ENCODE peak calls at places on chromosome 2, in six cellular contexts. I, H, W, F, V and M are unnamed samples.

GRCh38 chr2:130951018-130951417 is 114.3 kb downstream of the ARHGEF4 start:
- DNase-seq in V (no peak), H (no peak), W (no peak), F (no peak), I (no peak), M (no peak)

GRCh38 chr2:120869036-120869435 is 133.4 kb downstream of the GLI2 start:
- DNase-seq in H (no peak), V (peak; percentile 41), F (no peak), I (no peak), W (no peak), M (no peak)

GRCh38 chr2:238081150-238081549 is 19.0 kb upstream of the ESPNL start:
- DNase-seq in W (no peak), V (no peak), F (no peak), H (no peak), I (no peak), M (no peak)

GRCh38 chr2:115738138-115738537 is 1295.7 kb downstream of the DPP10 start:
- DNase-seq in I (no peak), V (no peak), W (no peak), H (no peak), F (no peak), M (no peak)

GRCh38 chr2:144517825-144518699 is 1.9 kb downstream of the ZEB2 start:
- DNase-seq in I (no peak), V (no peak), F (peak; percentile 39), H (no peak), W (no peak), M (no peak)

GRCh38 chr2:85995648-85996529 is 107.1 kb upstream of the ST3GAL5 start:
- DNase-seq in V (no peak), F (no peak), W (no peak), H (no peak), I (no peak), M (no peak)

GRCh38 chr2:209986405-209986804 is 16.0 kb upstream of the RPE start:
- DNase-seq in W (no peak), F (no peak), H (no peak), I (no peak), V (no peak), M (no peak)

GRCh38 chr2:391658-392170 is 103.8 kb upstream of the ALKAL2 start:
- DNase-seq in W (no peak), H (no peak), I (no peak), V (no peak), F (no peak), M (no peak)

GRCh38 chr2:224584768-224585204 is 377 bp downstream of the CUL3 start:
- DNase-seq in I (peak; percentile 28), W (no peak), F (peak; percentile 74), H (peak; percentile 21), V (peak; percentile 88), M (no peak)

GRCh38 chr2:237739101-237739500 is 59.5 kb upstream of the RBM44 start:
- DNase-seq in I (no peak), W (no peak), H (no peak), V (no peak), F (peak; percentile 81), M (no peak)

GRCh38 chr2:39608212-39608575 is 57.5 kb upstream of the TMEM178A start:
- DNase-seq in W (no peak), V (no peak), I (no peak), H (no peak), F (no peak), M (no peak)

GRCh38 chr2:226121339-226121738 is 678.3 kb downstream of the IRS1 start:
- DNase-seq in V (no peak), W (no peak), H (no peak), I (no peak), F (no peak), M (no peak)

GRCh38 chr2:104638162-104638561 is 215.8 kb upstream of the POU3F3 start:
- DNase-seq in W (no peak), I (no peak), F (no peak), H (no peak), V (no peak), M (no peak)

GRCh38 chr2:150997702-150998480 is 263.8 kb downstream of the RBM43 start:
- DNase-seq in W (no peak), H (no peak), V (no peak), F (no peak), I (no peak), M (no peak)

GRCh38 chr2:167599228-167599627 is 648.2 kb downstream of the STK39 start:
- DNase-seq in W (no peak), V (no peak), I (no peak), F (no peak), H (no peak), M (no peak)

GRCh38 chr2:163774862-163775261 is 39.1 kb upstream of the FIGN start:
- DNase-seq in I (no peak), W (peak; percentile 19), V (peak; percentile 78), H (no peak), F (no peak), M (no peak)

GRCh38 chr2:112751451-112752197 is 12.8 kb downstream of the CKAP2L start:
- DNase-seq in W (no peak), V (no peak), F (no peak), I (no peak), H (no peak), M (no peak)

GRCh38 chr2:171390941-171391516 is 42.8 kb downstream of the METTL8 start:
- DNase-seq in F (no peak), V (no peak), W (no peak), H (no peak), I (no peak), M (no peak)

GRCh38 chr2:121245120-121245820 is 39.7 kb downstream of the TFCP2L1 start:
- DNase-seq in V (no peak), W (no peak), I (no peak), F (no peak), H (no peak), M (no peak)

GRCh38 chr2:215454519-215454918 is 18.7 kb upstream of the FN1 start:
- DNase-seq in H (no peak), V (no peak), W (peak; percentile 12), F (no peak), I (no peak), M (no peak)

GRCh38 chr2:9057939-9058761 is 54.7 kb upstream of the MBOAT2 start:
- DNase-seq in V (no peak), I (no peak), H (no peak), F (no peak), W (peak; percentile 84), M (no peak)

GRCh38 chr2:181037922-181038321 is 57.5 kb downstream of the UBE2E3 start:
- DNase-seq in I (no peak), H (no peak), W (no peak), F (no peak), V (no peak), M (no peak)

GRCh38 chr2:138997346-138997745 is 217.2 kb upstream of the NXPH2 start:
- DNase-seq in H (no peak), F (no peak), V (no peak), I (no peak), W (no peak), M (no peak)